ENCODE peak calls at places on chromosomes 6 and 20, in nine cellular contexts. F is NCI-H1092 treated with DMSO at 0.1 percent for 48 hours, W is mesenteric fat pad, U is HT1080, Z is endothelial cell, R is PC-3, V is upper lobe of right lung, O is cardiac fibroblast, Q is activated B cell treated with CpG ODN at 0.5 μM for 24 hours. B is an unnamed sample.

GRCh38 chr20:34675993-34676641 is 775 bp downstream of the PIGU start:
- DNase-seq in U (no peak), F (no peak), W (no peak), V (no peak), O (no peak), Z (no peak), R (no peak), Q (no peak), B (no peak)

GRCh38 chr6:106461084-106461483 is 100.6 kb downstream of the CRYBG1 start:
- DNase-seq in Q (no peak), F (no peak), U (no peak), O (no peak), Z (no peak), R (no peak), V (no peak), W (no peak), B (no peak)

GRCh38 chr6:11869656-11870340 is 91.2 kb upstream of the ADTRP start:
- DNase-seq in Q (no peak), V (no peak), U (peak; percentile 77), R (peak; percentile 71), W (no peak), F (no peak), O (peak; percentile 22), Z (no peak), B (no peak)

GRCh38 chr6:84763397-84764331 is 734 bp downstream of the TBX18 start:
- DNase-seq in O (peak; percentile 96), U (peak; percentile 58), R (no peak), F (peak; percentile 69), Z (peak; percentile 57), V (no peak), W (no peak), Q (no peak), B (peak; percentile 51)

GRCh38 chr20:62809530-62810428 is 5.1 kb downstream of the OGFR start:
- DNase-seq in V (no peak), F (no peak), R (no peak), W (no peak), O (no peak), U (no peak), Q (no peak), Z (no peak), B (no peak)

GRCh38 chr6:26216015-26216885 is 129.0 kb downstream of the HFE start:
- DNase-seq in U (peak; percentile 95), V (no peak), O (peak; percentile 100), R (peak; percentile 99), Z (peak; percentile 66), Q (peak; percentile 62), W (no peak), F (peak; percentile 95), B (peak; percentile 80)

GRCh38 chr20:57526885-57527566 is 2.1 kb upstream of the CTCFL start:
- DNase-seq in Q (no peak), W (no peak), R (no peak), F (no peak), U (no peak), O (no peak), Z (no peak), V (no peak), B (no peak)

GRCh38 chr6:112939543-112939942 is 592.4 kb downstream of the RFPL4B start:
- DNase-seq in V (no peak), R (peak; percentile 6), W (no peak), U (no peak), Z (no peak), Q (no peak), O (no peak), F (peak; percentile 51), B (no peak)

GRCh38 chr6:2196079-2196679 is 49.2 kb downstream of the GMDS start:
- DNase-seq in V (no peak), W (no peak), F (peak; percentile 16), Z (peak; percentile 42), O (peak; percentile 74), Q (no peak), R (peak; percentile 76), U (peak; percentile 25), B (no peak)